ENCODE peak calls at places on chromosomes 1 and 21, in four cellular contexts. Z is neuronal stem cell, A is mesenchymal stem cell, Q is mesendoderm. U is an unnamed sample.

GRCh38 chr1:86487131-86487804 is 18.5 kb downstream of the CLCA1 start:
- DNase-seq in Z (no peak), A (peak), Q (no peak), U (no peak)

GRCh38 chr1:229828461-229828860 is 202.4 kb downstream of the URB2 start:
- DNase-seq in Z (no peak), A (no peak), Q (no peak), U (no peak)

GRCh38 chr1:111191496-111191895 is 8.9 kb downstream of the DENND2D start:
- DNase-seq in Z (no peak), A (peak), Q (no peak), U (no peak)

GRCh38 chr1:154666051-154666793 is 58.2 kb upstream of the ADAR start:
- DNase-seq in Z (no peak), A (no peak), Q (peak), U (no peak)

GRCh38 chr1:180909005-180909414 is 3.7 kb upstream of the KIAA1614 start:
- DNase-seq in Z (no peak), A (no peak), Q (no peak), U (no peak)

GRCh38 chr1:161725888-161726630 is 4.7 kb downstream of the FCRLB start:
- DNase-seq in Z (peak), A (peak), Q (peak), U (peak)

GRCh38 chr1:160376525-160377131 is 9.8 kb downstream of the NHLH1 start:
- DNase-seq in Z (peak), A (peak), Q (peak), U (peak)

GRCh38 chr1:81305997-81306452 is 494.7 kb upstream of the ADGRL2 start:
- DNase-seq in Z (peak), A (peak), Q (peak), U (no peak)

GRCh38 chr1:224266105-224266935 is 63.7 kb downstream of the NVL start:
- DNase-seq in Z (no peak), A (peak), Q (no peak), U (no peak)

GRCh38 chr1:107430540-107431228 is 289.8 kb downstream of the NTNG1 start:
- DNase-seq in Z (peak), A (peak), Q (peak), U (no peak)

GRCh38 chr1:93723733-93724270 is 42.2 kb upstream of the BCAR3 start:
- DNase-seq in Z (peak), A (no peak), Q (no peak), U (no peak)
- H2AK5ac ChIP-seq in Z (peak), A (no peak), Q (no peak), U (no peak)

GRCh38 chr1:50894340-50894739 is 65.7 kb downstream of the FAF1 start:
- DNase-seq in Z (no peak), A (no peak), Q (no peak), U (no peak)

GRCh38 chr1:50893466-50893865 is 66.6 kb downstream of the FAF1 start:
- DNase-seq in Z (no peak), A (no peak), Q (no peak), U (no peak)

GRCh38 chr1:50901872-50902271 is 58.2 kb downstream of the FAF1 start:
- DNase-seq in Z (no peak), A (no peak), Q (no peak), U (no peak)

GRCh38 chr1:50898773-50899172 is 61.3 kb downstream of the FAF1 start:
- DNase-seq in Z (no peak), A (no peak), Q (no peak), U (no peak)
- H2AK5ac ChIP-seq in Z (no peak), A (no peak), Q (no peak), U (no peak)

DNA sequence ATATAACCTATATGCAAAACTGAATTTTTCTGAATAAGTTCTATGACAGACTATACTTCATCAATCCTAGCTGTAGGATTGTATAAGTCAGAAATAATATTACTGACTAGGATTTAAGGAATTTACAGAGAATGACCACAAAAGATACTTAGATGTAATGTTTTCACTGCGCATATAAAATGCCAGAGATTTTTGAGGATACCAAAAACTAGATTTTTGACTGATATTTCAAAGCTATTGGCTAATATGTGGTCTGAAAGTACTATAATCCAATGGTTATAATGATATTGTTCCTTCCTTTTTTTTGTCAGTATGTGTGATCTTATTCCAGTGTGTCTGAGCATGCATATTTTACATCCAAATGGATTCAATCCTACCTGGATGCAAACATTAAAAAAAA is 17.0 kb upstream of the IFI44L start:
- DNase-seq in Z (no peak), A (no peak), Q (no peak), U (no peak)
- H2AK5ac ChIP-seq in Z (no peak), A (no peak), Q (no peak), U (no peak)

DNA sequence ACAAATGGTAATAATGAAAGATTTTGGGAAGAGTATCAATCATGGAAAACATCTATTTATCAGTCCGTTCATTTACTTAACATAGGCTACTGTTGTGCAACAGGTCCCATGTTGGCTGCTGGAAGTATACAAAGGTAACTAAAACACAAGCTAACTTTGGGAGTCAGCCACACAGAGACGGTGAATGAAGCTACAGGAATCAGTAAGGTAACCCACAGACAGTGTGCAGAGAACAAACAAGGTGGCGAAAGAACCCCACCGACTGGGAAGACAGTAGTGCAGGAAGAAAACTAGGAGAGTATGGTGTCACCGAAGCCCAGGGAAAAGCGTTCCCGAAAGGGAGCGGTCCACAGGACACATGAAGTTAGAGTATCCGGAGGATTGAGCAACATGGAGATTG is 342.3 kb downstream of the SMYD3 start:
- DNase-seq in Z (no peak), A (no peak), Q (no peak), U (no peak)
- H2AK5ac ChIP-seq in Z (no peak), A (no peak), Q (no peak), U (no peak)

GRCh38 chr1:24735619-24736375 is 9.4 kb upstream of the CLIC4 start:
- DNase-seq in Z (no peak), A (peak), Q (peak), U (no peak)

GRCh38 chr1:24742090-24742938 is 2.9 kb upstream of the CLIC4 start:
- DNase-seq in Z (no peak), A (peak), Q (peak), U (peak)

GRCh38 chr1:24737368-24738117 is 7.7 kb upstream of the CLIC4 start:
- DNase-seq in Z (no peak), A (no peak), Q (no peak), U (no peak)

GRCh38 chr1:24735156-24735618 is 10.1 kb upstream of the CLIC4 start:
- DNase-seq in Z (no peak), A (no peak), Q (peak), U (no peak)

DNA sequence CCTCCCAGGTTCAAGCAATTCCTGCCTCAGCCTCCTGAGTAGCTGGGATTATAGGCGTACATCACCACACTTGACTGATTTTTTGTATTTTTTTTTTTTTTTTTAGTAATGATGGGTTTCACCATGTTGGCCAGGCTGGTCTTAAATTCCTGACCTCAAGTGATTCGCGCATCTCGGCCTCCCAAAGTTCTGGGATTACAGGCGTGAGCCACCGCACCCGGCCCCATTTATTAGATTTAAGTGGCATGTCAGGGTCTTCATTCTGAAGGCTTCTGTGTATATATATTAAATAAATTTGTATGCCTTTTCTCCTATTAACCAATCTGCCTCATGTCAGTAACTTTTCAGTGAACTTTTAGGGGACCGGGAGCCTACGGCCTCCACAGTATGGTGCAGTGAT is 6.0 kb upstream of the CLIC4 start:
- DNase-seq in Z (no peak), A (no peak), Q (no peak), U (no peak)
- H2AK5ac ChIP-seq in Z (no peak), A (no peak), Q (no peak), U (no peak)

GRCh38 chr1:45522324-45523104 is 830 bp upstream of the PRDX1 start:
- DNase-seq in Z (no peak), A (no peak), Q (peak), U (peak)
- H2AK5ac ChIP-seq in Z (no peak), A (peak), Q (peak), U (no peak)

DNA sequence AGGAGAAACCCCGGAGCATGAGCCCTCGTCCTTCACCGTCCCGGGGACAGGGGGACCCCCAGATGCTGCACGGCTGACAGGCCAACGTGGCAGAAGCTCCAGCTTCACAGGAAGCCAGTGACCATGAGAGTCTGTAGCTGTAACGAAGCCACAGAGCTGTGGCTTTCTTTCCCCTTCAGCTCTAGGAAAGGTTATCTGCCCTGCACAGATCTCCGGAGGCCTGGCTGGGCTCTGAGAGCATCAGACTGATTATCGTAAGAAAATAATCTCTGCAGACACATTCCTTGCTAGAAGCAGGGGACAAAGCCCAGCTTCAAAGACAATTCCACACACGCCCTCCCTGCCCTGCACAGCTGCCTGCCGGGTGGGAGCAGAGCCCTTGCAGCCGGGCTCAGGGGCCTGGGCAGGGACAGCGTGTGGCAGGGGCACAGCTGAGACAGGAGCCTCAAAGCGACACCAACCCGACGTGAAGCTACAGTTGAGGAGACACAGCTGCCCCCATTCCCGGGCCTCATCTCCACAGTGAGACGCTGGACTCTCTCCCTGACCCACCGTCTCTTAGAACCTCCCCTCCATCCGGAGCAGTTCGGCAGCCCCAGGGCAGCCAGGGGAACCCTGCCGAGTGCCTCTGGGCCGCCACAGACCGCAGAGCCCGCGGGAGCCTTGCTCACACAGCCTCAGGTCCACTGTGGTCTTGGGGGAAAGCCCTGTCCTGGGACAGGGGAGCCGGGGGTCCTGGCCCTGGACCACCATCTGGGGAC is 30.6 kb downstream of the POFUT2 start:
- DNase-seq in Z (no peak), A (no peak), Q (no peak), U (peak)
- H2AK5ac ChIP-seq in Z (peak), A (peak), Q (no peak), U (no peak)

DNA sequence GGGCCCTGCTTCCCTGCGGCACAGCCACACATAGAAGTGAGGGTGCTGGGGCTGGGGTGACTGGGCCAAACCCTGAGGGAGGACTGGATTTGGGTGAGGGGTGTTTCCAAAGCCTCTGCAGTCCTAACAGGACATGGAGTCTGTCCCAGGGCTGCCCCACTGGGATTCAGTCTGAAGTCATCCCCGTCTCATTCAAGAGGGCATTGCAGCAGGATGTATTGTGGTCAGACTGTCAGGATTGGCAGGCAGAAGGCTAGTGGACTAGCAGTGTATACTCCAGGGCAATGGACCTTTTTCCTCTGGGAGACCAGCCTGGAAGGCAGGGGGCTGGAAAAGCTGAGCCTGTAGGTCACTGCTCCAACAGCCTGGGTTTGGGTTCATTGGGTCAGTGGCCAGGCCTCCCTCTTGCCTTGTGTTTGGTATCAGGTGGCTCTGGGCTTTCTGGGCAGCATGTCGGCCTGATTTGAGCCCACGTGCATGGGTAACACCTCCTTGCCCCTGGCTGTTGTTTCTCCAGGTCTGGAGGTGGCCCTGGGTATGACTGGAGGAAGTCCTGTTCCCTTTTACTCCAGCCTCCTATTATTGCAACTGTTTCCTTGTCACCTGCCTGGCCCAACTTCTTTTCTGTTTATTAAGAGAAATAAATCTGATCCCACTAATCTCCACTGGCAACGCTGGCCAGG is 41.0 kb upstream of the SYNC start:
- DNase-seq in Z (no peak), A (no peak), Q (no peak), U (no peak)
- H2AK5ac ChIP-seq in Z (no peak), A (no peak), Q (peak), U (no peak)

GRCh38 chr1:184298321-184299052 is 88.3 kb upstream of the C1orf21 start:
- DNase-seq in Z (peak), A (peak), Q (peak), U (no peak)

GRCh38 chr1:184299796-184300195 is 87.0 kb upstream of the C1orf21 start:
- DNase-seq in Z (no peak), A (no peak), Q (no peak), U (no peak)

GRCh38 chr1:184297244-184297750 is 89.5 kb upstream of the C1orf21 start:
- DNase-seq in Z (no peak), A (no peak), Q (no peak), U (no peak)

GRCh38 chr1:184299076-184299790 is 87.6 kb upstream of the C1orf21 start:
- DNase-seq in Z (no peak), A (peak), Q (no peak), U (no peak)

DNA sequence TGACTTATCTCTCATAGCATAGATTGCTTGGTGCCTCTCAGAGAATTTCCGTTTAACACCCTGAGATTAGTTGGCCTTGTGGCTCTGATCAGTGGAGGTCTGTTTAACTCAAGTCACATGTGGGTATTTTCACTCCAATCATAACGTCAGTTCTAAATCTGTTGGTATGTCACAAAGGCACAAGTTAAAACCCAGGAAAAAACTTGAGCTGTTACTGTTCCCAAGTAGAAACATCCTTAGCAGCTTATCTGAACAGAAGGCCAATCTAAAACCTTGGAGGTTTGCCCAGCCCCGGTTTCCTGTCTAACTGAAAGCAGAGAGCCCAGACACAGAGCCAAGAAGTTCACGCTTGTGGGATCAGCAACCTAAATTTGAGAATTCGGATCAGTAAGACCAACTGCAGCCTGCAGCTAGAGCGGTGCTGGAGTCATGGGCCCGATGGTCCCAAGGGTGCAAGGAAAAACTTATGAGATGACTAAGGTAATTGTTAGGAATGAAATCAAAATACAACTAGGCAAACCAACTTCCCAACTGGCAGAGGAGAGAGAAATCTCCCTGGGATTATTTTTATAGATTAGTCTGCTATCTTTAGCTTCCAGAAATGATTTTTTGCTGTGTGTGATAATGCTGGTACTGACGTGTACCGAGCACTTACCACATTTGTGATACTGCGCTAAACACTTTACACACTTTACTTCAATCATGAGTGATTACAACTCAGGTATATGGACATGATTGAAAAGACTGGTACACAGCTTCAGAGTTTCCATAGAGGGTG is 90.2 kb upstream of the C1orf21 start:
- DNase-seq in Z (no peak), A (peak), Q (peak), U (no peak)
- H2AK5ac ChIP-seq in Z (no peak), A (no peak), Q (no peak), U (no peak)

U was measured in H9.